ENCODE peak calls at places on chromosome 11, in eight cellular contexts. One of them, this sample, is unnamed.

GRCh38 chr11:96228472-96228871 is 114.5 kb downstream of the MAML2 start:
- DNase-seq in cardiac muscle cell: peak
- DNase-seq in ELR: peak
- DNase-seq in stimulated activated CD8-positive, alpha-beta memory T cell treated with anti-CD3 and anti-CD28 coated beads, Interleukin-2, amount 100 ng/mL, for 1 hour: no peak
- DNase-seq in lung microvascular endothelial cell: peak
- DNase-seq in activated CD4-positive, CD25-positive, alpha-beta regulatory T cell: no peak
- DNase-seq in stimulated activated CD4-positive, alpha-beta T cell treated with anti-CD3 and anti-CD28 coated beads, Interleukin-2, amount 100 ng/mL, for 48 hours: no peak
- DNase-seq in activated naive CD8-positive, alpha-beta T cell treated with anti-CD3 and anti-CD28 coated beads for 36 hours: no peak
- DNase-seq in this sample: peak

GRCh38 chr11:125281831-125282595 is 117.5 kb downstream of the PKNOX2 start:
- DNase-seq in cardiac muscle cell: no peak
- DNase-seq in ELR: no peak
- DNase-seq in stimulated activated CD8-positive, alpha-beta memory T cell treated with anti-CD3 and anti-CD28 coated beads, Interleukin-2, amount 100 ng/mL, for 1 hour: no peak
- DNase-seq in lung microvascular endothelial cell: no peak
- DNase-seq in activated CD4-positive, CD25-positive, alpha-beta regulatory T cell: no peak
- DNase-seq in stimulated activated CD4-positive, alpha-beta T cell treated with anti-CD3 and anti-CD28 coated beads, Interleukin-2, amount 100 ng/mL, for 48 hours: no peak
- DNase-seq in activated naive CD8-positive, alpha-beta T cell treated with anti-CD3 and anti-CD28 coated beads for 36 hours: no peak
- DNase-seq in this sample: no peak

GRCh38 chr11:87120937-87121336 is 83.2 kb downstream of the TMEM135 start:
- DNase-seq in cardiac muscle cell: no peak
- DNase-seq in ELR: no peak
- DNase-seq in stimulated activated CD8-positive, alpha-beta memory T cell treated with anti-CD3 and anti-CD28 coated beads, Interleukin-2, amount 100 ng/mL, for 1 hour: no peak
- DNase-seq in lung microvascular endothelial cell: no peak
- DNase-seq in activated CD4-positive, CD25-positive, alpha-beta regulatory T cell: no peak
- DNase-seq in stimulated activated CD4-positive, alpha-beta T cell treated with anti-CD3 and anti-CD28 coated beads, Interleukin-2, amount 100 ng/mL, for 48 hours: no peak
- DNase-seq in activated naive CD8-positive, alpha-beta T cell treated with anti-CD3 and anti-CD28 coated beads for 36 hours: no peak
- DNase-seq in this sample: no peak

GRCh38 chr11:121762820-121763219 is 310.1 kb upstream of the SORL1-AS1 start:
- DNase-seq in cardiac muscle cell: peak
- DNase-seq in ELR: peak
- DNase-seq in stimulated activated CD8-positive, alpha-beta memory T cell treated with anti-CD3 and anti-CD28 coated beads, Interleukin-2, amount 100 ng/mL, for 1 hour: no peak
- DNase-seq in lung microvascular endothelial cell: no peak
- DNase-seq in activated CD4-positive, CD25-positive, alpha-beta regulatory T cell: no peak
- DNase-seq in stimulated activated CD4-positive, alpha-beta T cell treated with anti-CD3 and anti-CD28 coated beads, Interleukin-2, amount 100 ng/mL, for 48 hours: no peak
- DNase-seq in activated naive CD8-positive, alpha-beta T cell treated with anti-CD3 and anti-CD28 coated beads for 36 hours: no peak
- DNase-seq in this sample: no peak

GRCh38 chr11:63505857-63506528 is at the start of gene LGALS12:
- DNase-seq in cardiac muscle cell: peak
- DNase-seq in ELR: no peak
- DNase-seq in stimulated activated CD8-positive, alpha-beta memory T cell treated with anti-CD3 and anti-CD28 coated beads, Interleukin-2, amount 100 ng/mL, for 1 hour: no peak
- DNase-seq in lung microvascular endothelial cell: no peak
- DNase-seq in activated CD4-positive, CD25-positive, alpha-beta regulatory T cell: no peak
- DNase-seq in stimulated activated CD4-positive, alpha-beta T cell treated with anti-CD3 and anti-CD28 coated beads, Interleukin-2, amount 100 ng/mL, for 48 hours: no peak
- DNase-seq in activated naive CD8-positive, alpha-beta T cell treated with anti-CD3 and anti-CD28 coated beads for 36 hours: no peak
- DNase-seq in this sample: no peak

GRCh38 chr11:122778148-122778547 is 60.2 kb upstream of the CRTAM start:
- DNase-seq in cardiac muscle cell: no peak
- DNase-seq in ELR: peak
- DNase-seq in stimulated activated CD8-positive, alpha-beta memory T cell treated with anti-CD3 and anti-CD28 coated beads, Interleukin-2, amount 100 ng/mL, for 1 hour: no peak
- DNase-seq in lung microvascular endothelial cell: no peak
- DNase-seq in activated CD4-positive, CD25-positive, alpha-beta regulatory T cell: no peak
- DNase-seq in stimulated activated CD4-positive, alpha-beta T cell treated with anti-CD3 and anti-CD28 coated beads, Interleukin-2, amount 100 ng/mL, for 48 hours: no peak
- DNase-seq in activated naive CD8-positive, alpha-beta T cell treated with anti-CD3 and anti-CD28 coated beads for 36 hours: no peak
- DNase-seq in this sample: no peak

GRCh38 chr11:46050065-46050464 is 71.2 kb downstream of the PHF21A start:
- DNase-seq in cardiac muscle cell: peak
- DNase-seq in ELR: peak
- DNase-seq in stimulated activated CD8-positive, alpha-beta memory T cell treated with anti-CD3 and anti-CD28 coated beads, Interleukin-2, amount 100 ng/mL, for 1 hour: no peak
- DNase-seq in lung microvascular endothelial cell: peak
- DNase-seq in activated CD4-positive, CD25-positive, alpha-beta regulatory T cell: no peak
- DNase-seq in stimulated activated CD4-positive, alpha-beta T cell treated with anti-CD3 and anti-CD28 coated beads, Interleukin-2, amount 100 ng/mL, for 48 hours: no peak
- DNase-seq in activated naive CD8-positive, alpha-beta T cell treated with anti-CD3 and anti-CD28 coated beads for 36 hours: no peak
- DNase-seq in this sample: no peak

GRCh38 chr11:128246364-128247234 is 340.8 kb downstream of the ETS1 start:
- DNase-seq in cardiac muscle cell: peak
- DNase-seq in ELR: no peak
- DNase-seq in stimulated activated CD8-positive, alpha-beta memory T cell treated with anti-CD3 and anti-CD28 coated beads, Interleukin-2, amount 100 ng/mL, for 1 hour: no peak
- DNase-seq in lung microvascular endothelial cell: no peak
- DNase-seq in activated CD4-positive, CD25-positive, alpha-beta regulatory T cell: no peak
- DNase-seq in stimulated activated CD4-positive, alpha-beta T cell treated with anti-CD3 and anti-CD28 coated beads, Interleukin-2, amount 100 ng/mL, for 48 hours: no peak
- DNase-seq in activated naive CD8-positive, alpha-beta T cell treated with anti-CD3 and anti-CD28 coated beads for 36 hours: no peak
- DNase-seq in this sample: no peak

GRCh38 chr11:84212467-84213390 is 926.6 kb upstream of the CCDC90B start:
- DNase-seq in cardiac muscle cell: no peak
- DNase-seq in ELR: no peak
- DNase-seq in stimulated activated CD8-positive, alpha-beta memory T cell treated with anti-CD3 and anti-CD28 coated beads, Interleukin-2, amount 100 ng/mL, for 1 hour: no peak
- DNase-seq in lung microvascular endothelial cell: no peak
- DNase-seq in activated CD4-positive, CD25-positive, alpha-beta regulatory T cell: no peak
- DNase-seq in stimulated activated CD4-positive, alpha-beta T cell treated with anti-CD3 and anti-CD28 coated beads, Interleukin-2, amount 100 ng/mL, for 48 hours: no peak
- DNase-seq in activated naive CD8-positive, alpha-beta T cell treated with anti-CD3 and anti-CD28 coated beads for 36 hours: no peak
- DNase-seq in this sample: no peak

GRCh38 chr11:45805305-45806071 is 539 bp downstream of the SLC35C1 start:
- DNase-seq in cardiac muscle cell: peak
- DNase-seq in ELR: peak
- DNase-seq in stimulated activated CD8-positive, alpha-beta memory T cell treated with anti-CD3 and anti-CD28 coated beads, Interleukin-2, amount 100 ng/mL, for 1 hour: no peak
- DNase-seq in lung microvascular endothelial cell: peak
- DNase-seq in activated CD4-positive, CD25-positive, alpha-beta regulatory T cell: no peak
- DNase-seq in stimulated activated CD4-positive, alpha-beta T cell treated with anti-CD3 and anti-CD28 coated beads, Interleukin-2, amount 100 ng/mL, for 48 hours: no peak
- DNase-seq in activated naive CD8-positive, alpha-beta T cell treated with anti-CD3 and anti-CD28 coated beads for 36 hours: no peak
- DNase-seq in this sample: no peak

GRCh38 chr11:132655187-132655855 is 877.0 kb downstream of the OPCML start:
- DNase-seq in cardiac muscle cell: no peak
- DNase-seq in ELR: peak
- DNase-seq in stimulated activated CD8-positive, alpha-beta memory T cell treated with anti-CD3 and anti-CD28 coated beads, Interleukin-2, amount 100 ng/mL, for 1 hour: no peak
- DNase-seq in lung microvascular endothelial cell: no peak
- DNase-seq in activated CD4-positive, CD25-positive, alpha-beta regulatory T cell: no peak
- DNase-seq in stimulated activated CD4-positive, alpha-beta T cell treated with anti-CD3 and anti-CD28 coated beads, Interleukin-2, amount 100 ng/mL, for 48 hours: no peak
- DNase-seq in activated naive CD8-positive, alpha-beta T cell treated with anti-CD3 and anti-CD28 coated beads for 36 hours: no peak
- DNase-seq in this sample: no peak

GRCh38 chr11:35141034-35141433 is 2.1 kb downstream of the CD44 start:
- DNase-seq in cardiac muscle cell: no peak
- DNase-seq in ELR: peak
- DNase-seq in stimulated activated CD8-positive, alpha-beta memory T cell treated with anti-CD3 and anti-CD28 coated beads, Interleukin-2, amount 100 ng/mL, for 1 hour: no peak
- DNase-seq in lung microvascular endothelial cell: peak
- DNase-seq in activated CD4-positive, CD25-positive, alpha-beta regulatory T cell: no peak
- DNase-seq in stimulated activated CD4-positive, alpha-beta T cell treated with anti-CD3 and anti-CD28 coated beads, Interleukin-2, amount 100 ng/mL, for 48 hours: no peak
- DNase-seq in activated naive CD8-positive, alpha-beta T cell treated with anti-CD3 and anti-CD28 coated beads for 36 hours: no peak
- DNase-seq in this sample: no peak